ENCODE peak calls at places on chromosomes 13 and 19, in ten cellular contexts. U, L, Y, A, T, G, X, Q, V and P are unnamed samples.

GRCh38 chr19:3407556-3408516 is 41.5 kb downstream of the NFIC start:
- DNase-seq in U (peak; percentile 55), L (peak; percentile 43), Y (no peak), A (peak; percentile 57), T (no peak), G (no peak), X (peak; percentile 51), Q (no peak), V (peak; percentile 57), P (peak; percentile 24)

GRCh38 chr13:113164492-113164891 is 6.0 kb downstream of the PROZ start:
- DNase-seq in U (no peak), L (no peak), Y (no peak), A (no peak), T (peak; percentile 44), G (no peak), X (no peak), Q (no peak), V (no peak), P (no peak)

GRCh38 chr13:34805347-34805746 is 136.7 kb upstream of the NBEA start:
- DNase-seq in U (no peak), L (no peak), Y (no peak), A (no peak), T (no peak), G (no peak), X (no peak), Q (no peak), V (no peak), P (no peak)

GRCh38 chr13:41516166-41516565 is 58.8 kb downstream of the RGCC start:
- DNase-seq in U (no peak), L (no peak), Y (no peak), A (no peak), T (no peak), G (no peak), X (no peak), Q (no peak), V (no peak), P (no peak)

GRCh38 chr13:110484290-110485048 is 77.1 kb downstream of the RAB20 start:
- DNase-seq in U (no peak), L (no peak), Y (no peak), A (no peak), T (no peak), G (no peak), X (no peak), Q (no peak), V (no peak), P (no peak)

GRCh38 chr19:50794074-50794777 is 4.0 kb downstream of the ACP4 start:
- DNase-seq in U (no peak), L (no peak), Y (peak; percentile 47), A (peak; percentile 39), T (no peak), G (no peak), X (no peak), Q (peak; percentile 78), V (no peak), P (no peak)

GRCh38 chr19:10430505-10431253 is 10.3 kb downstream of the PDE4A start:
- DNase-seq in U (peak; percentile 70), L (no peak), Y (peak; percentile 68), A (peak; percentile 65), T (peak; percentile 72), G (no peak), X (no peak), Q (peak; percentile 88), V (peak; percentile 79), P (no peak)

GRCh38 chr13:75704942-75705320 is 68.8 kb downstream of the LMO7 start:
- DNase-seq in U (no peak), L (no peak), Y (peak; percentile 81), A (peak; percentile 33), T (no peak), G (no peak), X (no peak), Q (no peak), V (no peak), P (no peak)

GRCh38 chr13:114268344-114269280 is 12.8 kb upstream of the UPF3A start:
- DNase-seq in U (no peak), L (no peak), Y (no peak), A (no peak), T (no peak), G (no peak), X (no peak), Q (no peak), V (no peak), P (no peak)

GRCh38 chr13:102091231-102091630 is 310.6 kb downstream of the FGF14 start:
- DNase-seq in U (no peak), L (no peak), Y (no peak), A (no peak), T (peak; percentile 90), G (no peak), X (no peak), Q (no peak), V (no peak), P (peak; percentile 7)

GRCh38 chr19:5126498-5127223 is 157.7 kb downstream of the KDM4B start:
- DNase-seq in U (no peak), L (no peak), Y (no peak), A (no peak), T (no peak), G (no peak), X (no peak), Q (no peak), V (no peak), P (no peak)
- H3K27ac ChIP-seq in U (peak overlapping the region; percentile 99), L (peak overlapping the region; percentile 70), Y (no peak overlapping the region), A (no peak overlapping the region), T (peak overlapping the region; percentile 47), G (no peak overlapping the region), X (peak overlapping the region; percentile 62), Q (no peak overlapping the region), V (no peak overlapping the region), P (no peak overlapping the region)

GRCh38 chr19:41922220-41922576 is 6.1 kb downstream of the ERFL start:
- DNase-seq in U (no peak), L (no peak), Y (no peak), A (no peak), T (no peak), G (no peak), X (no peak), Q (no peak), V (no peak), P (no peak)

GRCh38 chr19:41920878-41921277 is 7.4 kb downstream of the ERFL start:
- DNase-seq in U (no peak), L (no peak), Y (no peak), A (no peak), T (no peak), G (no peak), X (no peak), Q (peak; percentile 70), V (no peak), P (no peak)

GRCh38 chr19:41923045-41923788 is 5.0 kb downstream of the ERFL start:
- DNase-seq in U (no peak), L (no peak), Y (no peak), A (no peak), T (no peak), G (no peak), X (no peak), Q (peak; percentile 34), V (no peak), P (no peak)

GRCh38 chr19:41921280-41922219 is 6.7 kb downstream of the ERFL start:
- DNase-seq in U (no peak), L (no peak), Y (no peak), A (no peak), T (peak; percentile 47), G (no peak), X (no peak), Q (no peak), V (no peak), P (no peak)

GRCh38 chr19:41922585-41922984 is 5.7 kb downstream of the ERFL start:
- DNase-seq in U (no peak), L (no peak), Y (no peak), A (no peak), T (no peak), G (no peak), X (no peak), Q (no peak), V (no peak), P (no peak)
- H3K4me3 ChIP-seq in U (no peak overlapping the region), L (no peak overlapping the region), Y (no peak overlapping the region), A (no peak overlapping the region), T (no peak overlapping the region), G (no peak overlapping the region), X (no peak overlapping the region), Q (no peak overlapping the region), V (no peak overlapping the region), P (no peak overlapping the region)

GRCh38 chr19:37979547-37980082 is 72.6 kb downstream of the SIPA1L3 start:
- DNase-seq in U (no peak), L (no peak), Y (peak; percentile 42), A (peak; percentile 84), T (no peak), G (no peak), X (no peak), Q (no peak), V (no peak), P (no peak)
- H3K27ac ChIP-seq in U (no peak overlapping the region), L (no peak overlapping the region), Y (no peak overlapping the region), A (peak overlapping the region; percentile 82), T (no peak overlapping the region), G (no peak overlapping the region), X (no peak overlapping the region), Q (no peak overlapping the region), V (no peak overlapping the region), P (no peak overlapping the region)

DNA sequence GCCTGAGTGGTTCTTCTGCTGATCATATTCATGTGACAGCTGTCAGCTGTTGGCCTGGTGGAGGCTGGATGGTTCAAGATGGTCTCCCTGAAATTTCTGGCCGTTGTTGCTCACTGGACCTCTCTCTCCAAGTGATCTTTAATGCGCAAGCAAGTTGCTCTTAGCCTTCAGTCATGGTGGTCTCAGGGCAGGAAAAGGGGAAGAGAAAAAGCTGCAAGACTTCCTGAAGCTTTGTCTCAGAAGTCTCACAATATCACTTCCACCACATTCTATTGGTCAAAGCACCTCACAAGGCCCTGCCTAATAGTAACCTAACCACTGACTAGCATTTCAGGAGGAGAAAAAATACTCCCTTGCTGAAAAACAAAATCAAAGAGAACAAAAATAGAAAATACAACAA is 1.6 kb upstream of the ZNF567 start:
- DNase-seq in U (no peak), L (no peak), Y (no peak), A (no peak), T (no peak), G (no peak), X (no peak), Q (no peak), V (no peak), P (no peak)
- H3K4me3 ChIP-seq in U (no peak overlapping the region), L (no peak overlapping the region), Y (no peak overlapping the region), A (no peak overlapping the region), T (peak overlapping the region; percentile 99), G (peak overlapping the region; percentile 97), X (no peak overlapping the region), Q (no peak overlapping the region), V (no peak overlapping the region), P (no peak overlapping the region)